ENCODE peak calls at places on chromosome 11, in six cellular contexts. I is Calu3, B is GM13977, Q is choroid plexus epithelial cell, Z is neural progenitor cell, U is glutamatergic neuron. F is an unnamed sample.

GRCh38 chr11:109957601-109958000 is 135.6 kb upstream of the ZC3H12C start:
- DNase-seq in Z (no peak), U (no peak), I (no peak), Q (no peak), B (no peak), F (no peak)

GRCh38 chr11:19398772-19399542 is 158.2 kb upstream of the E2F8 start:
- DNase-seq in B (no peak), I (no peak), Q (peak), U (no peak), Z (no peak), F (peak)

GRCh38 chr11:104570088-104570701 is 328.1 kb downstream of the CASP12 start:
- DNase-seq in I (no peak), Q (peak), U (no peak), Z (no peak), B (no peak), F (peak)

GRCh38 chr11:122910775-122911174 is 28.2 kb downstream of the JHY start:
- DNase-seq in B (peak), I (no peak), Z (peak), Q (peak), U (no peak), F (peak)

GRCh38 chr11:40337118-40337517 is 1122.3 kb downstream of the LRRC4C start:
- DNase-seq in B (no peak), Q (peak), U (no peak), I (no peak), Z (no peak), F (no peak)

GRCh38 chr11:122115520-122116343 is at the start of gene BLID:
- DNase-seq in U (peak), Z (peak), I (peak), Q (peak), B (no peak), F (peak)

GRCh38 chr11:111826322-111826950 is 44.9 kb downstream of the ALG9 start:
- DNase-seq in B (no peak), I (no peak), Q (peak), U (no peak), Z (no peak), F (no peak)

GRCh38 chr11:133679896-133680295 is 147.6 kb upstream of the OPCML start:
- DNase-seq in I (no peak), U (no peak), Z (no peak), Q (no peak), B (no peak), F (no peak)

GRCh38 chr11:90392692-90393091 is 169.8 kb upstream of the CHORDC1 start:
- DNase-seq in Z (no peak), B (no peak), U (no peak), Q (no peak), I (no peak), F (no peak)
- TF ChIP-seq CTCF in Z (no peak), B (no peak), U (peak), Q (no peak), I (no peak), F (no peak)

GRCh38 chr11:66676279-66676919 is 1.3 kb downstream of the RBM4B start:
- DNase-seq in B (no peak), U (no peak), Q (no peak), Z (no peak), I (no peak), F (no peak)
- TF ChIP-seq CTCF in B (no peak), U (no peak), Q (no peak), Z (no peak), I (no peak), F (no peak)

GRCh38 chr11:7536102-7536501 is 22.3 kb downstream of the PPFIBP2 start:
- DNase-seq in Z (peak), I (peak), U (peak), Q (no peak), B (no peak), F (no peak)
- TF ChIP-seq CTCF in Z (peak), I (no peak), U (peak), Q (peak), B (peak), F (no peak)

DNA sequence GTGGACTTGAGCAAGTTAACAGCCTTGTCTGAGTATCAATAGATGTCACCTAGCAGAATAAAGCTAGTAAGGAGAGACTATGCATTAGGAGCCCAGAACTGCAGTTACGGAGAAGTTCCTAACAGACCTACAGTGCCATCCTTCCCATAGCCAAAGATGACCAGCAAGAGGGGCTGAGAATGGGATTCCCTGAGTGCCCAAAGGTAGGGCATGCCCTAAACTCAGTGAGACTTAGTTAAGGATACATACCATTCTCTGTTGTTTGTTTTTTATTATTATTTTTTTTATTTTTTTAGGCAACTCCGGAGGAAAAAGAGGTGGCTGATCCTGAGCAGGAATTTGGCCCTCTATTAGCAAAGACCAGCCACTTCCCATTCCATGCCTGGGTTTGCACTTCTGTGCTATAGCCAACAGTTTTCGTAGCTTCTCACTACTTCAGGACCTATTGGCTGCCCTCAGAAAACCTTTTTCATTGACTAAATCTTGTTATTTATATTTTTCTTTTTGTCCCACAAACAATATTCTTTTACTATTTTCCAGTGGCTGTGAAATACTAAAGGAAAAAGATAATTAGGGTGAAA is 33.3 kb upstream of the CCDC34 start:
- DNase-seq in Z (no peak), I (no peak), B (no peak), Q (no peak), U (no peak), F (no peak)
- TF ChIP-seq CTCF in Z (no peak), I (no peak), B (no peak), Q (no peak), U (no peak), F (no peak)